ENCODE peak calls at places on chromosomes 16 and 17, in seven cellular contexts. R, K, G, U, C, Q and M are unnamed samples.

GRCh38 chr17:4542726-4543191 is 12.4 kb downstream of the MYBBP1A start:
- DNase-seq in R (no peak), K (peak), G (no peak), U (no peak), C (no peak), Q (peak), M (no peak)

GRCh38 chr17:45953561-45953960 is 45.5 kb upstream of the STH start:
- DNase-seq in R (no peak), K (no peak), G (no peak), U (no peak), C (no peak), Q (no peak), M (no peak)

GRCh38 chr16:1874854-1875253 is 2.9 kb upstream of the MEIOB start:
- DNase-seq in R (peak), K (no peak), G (no peak), U (no peak), C (no peak), Q (no peak), M (no peak)

GRCh38 chr17:82791532-82791931 is 39.7 kb downstream of the TBCD start:
- DNase-seq in R (no peak), K (peak), G (peak), U (no peak), C (peak), Q (no peak), M (peak)

GRCh38 chr16:19513377-19514053 is 8.4 kb downstream of the GDE1 start:
- DNase-seq in R (no peak), K (no peak), G (peak), U (no peak), C (no peak), Q (no peak), M (peak)

GRCh38 chr17:32656851-32657250 is 170.1 kb downstream of the CDK5R1 start:
- DNase-seq in R (no peak), K (no peak), G (no peak), U (no peak), C (no peak), Q (no peak), M (no peak)

GRCh38 chr17:73271078-73271477 is 9.4 kb upstream of the CPSF4L start:
- DNase-seq in R (peak), K (no peak), G (no peak), U (no peak), C (no peak), Q (no peak), M (no peak)

GRCh38 chr17:69350911-69351310 is 24.0 kb upstream of the ABCA5 start:
- DNase-seq in R (no peak), K (no peak), G (no peak), U (no peak), C (no peak), Q (no peak), M (no peak)

GRCh38 chr17:31369266-31369665 is 22.2 kb upstream of the RAB11FIP4 start:
- DNase-seq in R (no peak), K (no peak), G (peak), U (no peak), C (peak), Q (no peak), M (peak)

GRCh38 chr17:35341465-35341992 is 31.9 kb downstream of the SLFN11 start:
- DNase-seq in R (peak), K (no peak), G (no peak), U (no peak), C (no peak), Q (no peak), M (no peak)

GRCh38 chr16:66159987-66160386 is 206.5 kb upstream of the CDH5 start:
- DNase-seq in R (no peak), K (no peak), G (peak), U (no peak), C (no peak), Q (no peak), M (peak)

GRCh38 chr17:66461343-66461995 is 159.1 kb downstream of the PRKCA start:
- DNase-seq in R (no peak), K (no peak), G (no peak), U (no peak), C (no peak), Q (no peak), M (no peak)

GRCh38 chr17:2108170-2108569 is 53.3 kb downstream of the HIC1 start:
- DNase-seq in R (peak), K (no peak), G (peak), U (no peak), C (no peak), Q (no peak), M (no peak)

GRCh38 chr16:78249056-78249455 is 149.6 kb downstream of the WWOX start:
- DNase-seq in R (no peak), K (peak), G (no peak), U (no peak), C (no peak), Q (no peak), M (no peak)

GRCh38 chr16:10552281-10552680 is 28.1 kb downstream of the EMP2 start:
- DNase-seq in R (no peak), K (no peak), G (no peak), U (no peak), C (no peak), Q (no peak), M (no peak)

GRCh38 chr17:53765609-53766008 is 57.1 kb upstream of the KIF2B start:
- DNase-seq in R (no peak), K (no peak), G (no peak), U (no peak), C (no peak), Q (no peak), M (no peak)

GRCh38 chr16:27651299-27651698 is 101.4 kb downstream of the KATNIP start:
- DNase-seq in R (no peak), K (no peak), G (no peak), U (no peak), C (no peak), Q (no peak), M (no peak)

GRCh38 chr17:3535253-3535995 is 22.2 kb downstream of the TRPV3 start:
- DNase-seq in R (peak), K (peak), G (peak), U (peak), C (peak), Q (no peak), M (peak)

GRCh38 chr17:6422654-6423241 is 12.2 kb downstream of the AIPL1 start:
- DNase-seq in R (no peak), K (no peak), G (no peak), U (no peak), C (no peak), Q (no peak), M (no peak)

GRCh38 chr16:18582902-18583301 is 21.0 kb upstream of the NOMO2 start:
- DNase-seq in R (no peak), K (no peak), G (no peak), U (no peak), C (no peak), Q (no peak), M (no peak)

GRCh38 chr16:78866556-78866955 is 734.0 kb downstream of the MAF start:
- DNase-seq in R (no peak), K (no peak), G (no peak), U (no peak), C (no peak), Q (no peak), M (no peak)

GRCh38 chr17:38418693-38419507 is 9.4 kb upstream of the ARHGAP23 start:
- DNase-seq in R (no peak), K (peak), G (no peak), U (no peak), C (no peak), Q (no peak), M (no peak)

GRCh38 chr17:412211-413015 is 59.8 kb upstream of the RPH3AL start:
- DNase-seq in R (peak), K (no peak), G (peak), U (no peak), C (peak), Q (no peak), M (peak)

GRCh38 chr16:71441348-71441781 is 489 bp downstream of the TLE7 start:
- DNase-seq in R (no peak), K (no peak), G (no peak), U (no peak), C (no peak), Q (no peak), M (no peak)

GRCh38 chr16:67917852-67918236 is 13.8 kb downstream of the CTRL start:
- DNase-seq in R (no peak), K (no peak), G (peak), U (no peak), C (peak), Q (no peak), M (peak)

GRCh38 chr16:67914758-67915622 is 16.7 kb downstream of the CTRL start:
- DNase-seq in R (no peak), K (no peak), G (no peak), U (no peak), C (no peak), Q (no peak), M (no peak)

GRCh38 chr16:67919618-67920210 is 11.9 kb downstream of the CTRL start:
- DNase-seq in R (no peak), K (peak), G (no peak), U (no peak), C (no peak), Q (no peak), M (no peak)

GRCh38 chr16:67917140-67917851 is 14.4 kb downstream of the CTRL start:
- DNase-seq in R (no peak), K (peak), G (peak), U (peak), C (no peak), Q (no peak), M (no peak)

GRCh38 chr16:67915831-67916723 is 15.6 kb downstream of the CTRL start:
- DNase-seq in R (no peak), K (peak), G (peak), U (no peak), C (no peak), Q (no peak), M (no peak)
- TF ChIP-seq CTCF in R (no peak), K (no peak), G (no peak), U (no peak), C (no peak), Q (no peak), M (no peak)

GRCh38 chr17:67980456-67980855 is 15.8 kb downstream of the C17orf58 start:
- DNase-seq in R (no peak), K (no peak), G (no peak), U (no peak), C (no peak), Q (no peak), M (no peak)

GRCh38 chr17:67974186-67974585 is 22.1 kb downstream of the C17orf58 start:
- DNase-seq in R (no peak), K (no peak), G (no peak), U (no peak), C (peak), Q (no peak), M (no peak)

GRCh38 chr17:67970783-67971182 is 25.5 kb downstream of the C17orf58 start:
- DNase-seq in R (no peak), K (no peak), G (no peak), U (no peak), C (no peak), Q (no peak), M (no peak)

DNA sequence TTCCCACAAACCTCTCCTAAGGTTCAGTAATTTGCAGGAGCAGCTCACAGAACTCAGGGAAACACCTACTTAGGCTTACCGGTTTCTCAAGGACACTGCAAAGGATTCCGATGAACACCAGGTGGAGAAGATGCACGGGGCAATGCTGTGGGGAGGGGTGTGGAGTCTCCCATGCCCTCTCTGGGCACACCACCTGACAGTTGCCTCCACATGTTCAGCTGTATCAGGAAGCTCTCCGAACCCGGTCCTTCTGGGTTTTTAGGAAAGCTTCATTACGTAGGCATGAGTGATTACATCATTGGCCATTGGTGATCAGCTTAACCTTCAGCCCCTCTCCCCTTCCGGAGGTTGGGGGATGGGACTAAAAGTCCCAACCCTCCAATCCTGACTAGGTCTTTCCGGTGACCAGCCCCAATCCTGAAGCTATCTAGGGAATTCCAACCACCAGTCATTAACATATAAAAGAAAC is 21.6 kb downstream of the C17orf58 start:
- DNase-seq in R (no peak), K (no peak), G (no peak), U (no peak), C (no peak), Q (no peak), M (no peak)
- H3K4me3 ChIP-seq in R (no peak), K (no peak), G (no peak), U (no peak), C (no peak), Q (no peak), M (no peak)

GRCh38 chr16:743794-744500 is 3.1 kb upstream of the CIAO3 start:
- DNase-seq in R (no peak), K (peak), G (no peak), U (no peak), C (no peak), Q (no peak), M (no peak)
- TF ChIP-seq CTCF in R (peak), K (no peak), G (no peak), U (no peak), C (peak), Q (no peak), M (no peak)

GRCh38 chr16:87492241-87492635 is 586 bp downstream of the ZCCHC14 start:
- DNase-seq in R (no peak), K (no peak), G (no peak), U (no peak), C (no peak), Q (no peak), M (no peak)
- H3K4me3 ChIP-seq in R (no peak), K (peak), G (peak), U (peak), C (peak), Q (peak), M (peak)

GRCh38 chr16:52066951-52067350 is 480.0 kb downstream of the TOX3 start:
- DNase-seq in R (no peak), K (no peak), G (no peak), U (no peak), C (no peak), Q (no peak), M (no peak)

GRCh38 chr16:52068447-52069074 is 478.4 kb downstream of the TOX3 start:
- DNase-seq in R (peak), K (no peak), G (peak), U (no peak), C (peak), Q (no peak), M (peak)

GRCh38 chr16:52071101-52071500 is 475.8 kb downstream of the TOX3 start:
- DNase-seq in R (no peak), K (no peak), G (no peak), U (no peak), C (no peak), Q (no peak), M (no peak)

GRCh38 chr16:52070341-52071057 is 476.4 kb downstream of the TOX3 start:
- DNase-seq in R (no peak), K (no peak), G (no peak), U (no peak), C (no peak), Q (no peak), M (no peak)

GRCh38 chr16:52069866-52070265 is 477.1 kb downstream of the TOX3 start:
- DNase-seq in R (no peak), K (no peak), G (peak), U (no peak), C (peak), Q (no peak), M (peak)
- TF ChIP-seq CTCF in R (no peak), K (no peak), G (peak), U (peak), C (peak), Q (no peak), M (peak)

DNA sequence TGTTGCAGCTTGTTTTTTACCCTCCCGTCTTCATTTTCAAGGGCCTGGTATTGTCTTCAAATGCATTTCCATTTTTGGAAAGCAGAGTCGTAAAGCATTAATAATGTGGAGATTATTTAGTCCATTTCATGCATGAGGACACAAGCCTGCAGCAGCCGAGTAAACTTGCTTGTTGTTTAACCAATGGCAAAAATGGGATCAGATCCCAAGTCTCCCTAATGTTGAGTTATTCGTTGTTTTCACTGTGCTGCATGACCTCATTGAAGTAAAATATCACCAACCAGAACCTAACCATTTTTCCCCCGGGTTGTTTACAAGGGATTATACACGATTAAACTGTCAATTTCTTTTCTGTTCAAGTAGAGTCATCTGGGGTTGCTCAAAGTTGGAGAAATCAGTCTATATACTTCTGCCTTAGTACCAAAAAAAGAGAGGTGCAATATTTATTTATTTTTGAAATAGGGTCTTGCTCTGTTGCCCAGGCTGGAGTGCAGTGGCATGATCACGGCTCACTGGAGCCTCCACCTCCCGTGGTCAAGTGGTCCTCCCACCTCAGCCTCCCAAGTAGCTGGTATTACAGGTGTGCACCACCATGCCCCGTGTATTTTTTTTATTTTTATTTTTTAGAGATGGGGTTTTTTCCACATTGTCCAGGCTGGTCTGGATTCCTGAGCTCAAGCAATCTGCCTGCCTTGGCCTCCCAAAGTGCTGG is 12.4 kb downstream of the AMZ2 start:
- DNase-seq in R (no peak), K (no peak), G (no peak), U (no peak), C (no peak), Q (no peak), M (no peak)
- H3K4me3 ChIP-seq in R (no peak), K (no peak), G (no peak), U (no peak), C (no peak), Q (no peak), M (no peak)

DNA sequence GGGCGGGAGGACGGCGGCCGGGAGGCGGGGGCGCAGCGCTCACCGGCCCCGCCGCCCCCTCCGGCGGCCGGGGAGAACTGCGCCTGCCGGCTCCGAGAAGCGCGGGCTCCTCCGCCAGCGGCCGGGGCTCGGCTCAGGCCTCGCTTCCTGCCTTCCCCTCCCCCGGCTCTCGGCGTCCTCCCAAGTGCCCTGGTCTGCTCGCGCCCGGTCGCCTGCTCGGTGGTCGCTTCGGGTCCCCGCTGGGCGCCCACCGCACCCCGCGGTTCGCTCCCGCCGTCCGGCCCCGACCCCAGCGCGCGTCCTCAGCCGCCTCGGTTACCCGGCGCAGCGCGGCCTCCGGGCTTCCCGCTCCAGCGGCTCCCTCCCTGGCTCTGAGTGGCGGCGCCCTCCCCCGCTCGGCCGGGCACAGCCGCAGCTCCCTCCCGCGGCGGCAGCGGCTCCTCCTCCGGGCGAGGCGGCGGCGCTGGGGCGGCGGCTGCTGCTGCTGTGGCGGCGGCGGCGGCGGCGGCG is 294 bp downstream of the UBTF start:
- DNase-seq in R (peak), K (peak), G (peak), U (peak), C (no peak), Q (peak), M (peak)
- TF ChIP-seq CTCF in R (peak), K (no peak), G (peak), U (peak), C (peak), Q (no peak), M (no peak)